ENCODE peak calls at places on chromosomes 6 and 20, in five cellular contexts. F, X, V, E and L are unnamed samples. For H3K4me1, the result is how much of the 10 kb centered on the place peaks cover.

GRCh38 chr6:158662607-158663464 is 13.0 kb downstream of the SYTL3 start:
- DNase-seq in E (no peak), V (peak), X (no peak), F (no peak), L (no peak)

GRCh38 chr20:33176101-33176500 is 8.1 kb downstream of the BPIFA2 start:
- DNase-seq in E (no peak), V (no peak), F (no peak), X (no peak), L (no peak)

GRCh38 chr20:35009665-35010328 is 54.1 kb downstream of the MYH7B start:
- DNase-seq in F (peak), X (no peak), V (no peak), E (peak), L (no peak)

GRCh38 chr6:116210750-116211425 is 43.0 kb downstream of the TSPYL4 start:
- DNase-seq in F (no peak), V (no peak), E (peak), X (no peak), L (no peak)

GRCh38 chr6:162750776-162751175 is 23.0 kb downstream of the PACRG start:
- DNase-seq in V (no peak), F (no peak), E (no peak), X (no peak), L (no peak)

GRCh38 chr20:45044084-45044573 is 56.8 kb downstream of the KCNS1 start:
- DNase-seq in F (peak), E (peak), V (no peak), X (no peak), L (no peak)

GRCh38 chr6:137715589-137716045 is 151.4 kb upstream of the TNFAIP3 start:
- DNase-seq in F (no peak), V (no peak), X (no peak), E (no peak), L (peak)

GRCh38 chr6:51015394-51015793 is 196.7 kb downstream of the TFAP2B start:
- DNase-seq in F (no peak), X (no peak), V (no peak), E (no peak), L (no peak)

GRCh38 chr20:53829706-53830521 is 236.3 kb upstream of the ZNF217 start:
- DNase-seq in V (no peak), E (no peak), F (no peak), X (no peak), L (no peak)

GRCh38 chr20:20712004-20712473 is 405 bp downstream of the RALGAPA2 start:
- DNase-seq in X (no peak), V (no peak), E (no peak), F (no peak), L (no peak)

GRCh38 chr6:140993515-140993914 is 1139.2 kb upstream of the GJE1 start:
- DNase-seq in V (no peak), X (no peak), E (no peak), F (no peak), L (no peak)

GRCh38 chr6:162379762-162380409 is 347.7 kb downstream of the PRKN start:
- DNase-seq in F (no peak), X (no peak), E (no peak), V (no peak), L (no peak)

GRCh38 chr6:137652961-137653697 is 158.9 kb upstream of the OLIG3 start:
- DNase-seq in X (no peak), F (no peak), E (no peak), V (no peak), L (no peak)

GRCh38 chr6:145705561-145705960 is 29.8 kb downstream of the EPM2A start:
- DNase-seq in V (no peak), F (no peak), X (no peak), E (no peak), L (no peak)

GRCh38 chr6:77040566-77041195 is 422.6 kb downstream of the HTR1B start:
- DNase-seq in V (no peak), F (no peak), X (no peak), E (no peak), L (no peak)

GRCh38 chr20:17525650-17526049 is 5.5 kb downstream of the BFSP1 start:
- DNase-seq in E (no peak), X (no peak), V (no peak), F (peak), L (no peak)

GRCh38 chr6:391559-392440 is at the start of gene IRF4:
- DNase-seq in E (no peak), X (no peak), V (peak), F (peak), L (peak)

GRCh38 chr6:1418471-1419191 is 29.3 kb downstream of the FOXF2 start:
- DNase-seq in F (no peak), X (no peak), V (no peak), E (no peak), L (no peak)

GRCh38 chr6:13370623-13371022 is 42.3 kb upstream of the TBC1D7 start:
- DNase-seq in F (no peak), V (no peak), E (no peak), X (no peak), L (no peak)

GRCh38 chr6:117395164-117395563 is 30.6 kb downstream of the ROS1 start:
- DNase-seq in X (no peak), F (no peak), V (no peak), E (no peak), L (no peak)

GRCh38 chr6:313917-314316 is 21.6 kb downstream of the DUSP22 start:
- DNase-seq in E (no peak), V (no peak), X (peak), F (no peak), L (no peak)

GRCh38 chr20:845226-845868 is 11.8 kb downstream of the FAM110A start:
- DNase-seq in X (peak), E (no peak), V (peak), F (no peak), L (peak)

GRCh38 chr6:53048431-53049195 is 16.6 kb upstream of the FBXO9 start:
- DNase-seq in V (no peak), X (no peak), F (no peak), E (no peak), L (no peak)

GRCh38 chr6:165059032-165059431 is 250.4 kb downstream of the C6orf118 start:
- DNase-seq in F (no peak), E (no peak), V (no peak), X (no peak), L (no peak)

GRCh38 chr6:9131616-9132015 is 696.3 kb upstream of the SLC35B3 start:
- DNase-seq in F (no peak), V (no peak), E (peak), X (peak), L (no peak)

GRCh38 chr20:38745757-38746156 is 2.5 kb upstream of the ACTR5 start:
- DNase-seq in X (no peak), F (no peak), V (no peak), E (no peak), L (no peak)

GRCh38 chr6:2149370-2150006 is 95.9 kb downstream of the GMDS start:
- DNase-seq in E (no peak), F (no peak), V (no peak), X (no peak), L (no peak)

GRCh38 chr6:29590218-29590808 is 5.4 kb downstream of the OR2H2 start:
- DNase-seq in E (no peak), X (no peak), V (no peak), F (no peak), L (no peak)

GRCh38 chr6:35754452-35755321 is 17.9 kb downstream of the ARMC12 start:
- DNase-seq in X (no peak), E (no peak), V (no peak), F (no peak), L (no peak)

GRCh38 chr6:107956586-107957164 is 1.3 kb downstream of the SEC63 start:
- DNase-seq in X (no peak), F (no peak), V (no peak), E (no peak), L (no peak)

GRCh38 chr6:36324191-36324590 is 12.5 kb downstream of the BNIP5 start:
- DNase-seq in V (no peak), F (no peak), X (no peak), E (no peak), L (no peak)

GRCh38 chr20:9359561-9360308 is 154.7 kb upstream of the LAMP5 start:
- DNase-seq in V (peak), E (peak), X (no peak), F (peak), L (no peak)

GRCh38 chr20:59042796-59043621 is 423 bp upstream of the PRELID3B start:
- DNase-seq in V (peak), X (peak), F (peak), E (peak), L (peak)

GRCh38 chr6:24743265-24743943 is 24.4 kb upstream of the C6orf62 start:
- DNase-seq in X (no peak), E (peak), F (no peak), V (no peak), L (no peak)

GRCh38 chr20:57033994-57034393 is 232.4 kb downstream of the BMP7 start:
- DNase-seq in V (no peak), E (no peak), F (no peak), X (no peak), L (no peak)
- H3K4me1 ChIP-seq in V (under half), E (under half), F (under half), X (under half), L (under half)

DNA sequence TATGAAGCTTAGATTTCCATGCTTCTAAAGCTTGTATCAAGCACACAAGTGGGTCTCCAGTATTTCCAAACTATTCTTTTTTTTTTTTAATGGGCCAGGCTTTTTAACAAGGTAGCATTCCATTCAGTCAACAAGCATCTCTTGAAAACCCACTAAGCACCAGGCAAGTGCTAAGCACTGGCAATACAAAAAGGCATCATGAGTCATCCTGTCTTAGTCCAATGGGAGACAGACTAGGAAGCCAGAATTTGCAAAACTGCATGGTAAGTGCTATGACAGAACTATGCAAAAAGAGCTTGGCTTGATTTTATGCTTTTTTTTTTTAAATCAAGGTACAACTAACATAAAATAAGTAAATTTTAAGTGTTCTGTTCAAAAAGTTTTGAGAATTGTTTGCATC is 109.3 kb upstream of the DST start:
- DNase-seq in F (no peak), X (no peak), V (no peak), E (no peak), L (no peak)
- TF ChIP-seq CTCF in F (no peak), X (no peak), V (no peak), E (no peak), L (no peak)

GRCh38 chr6:157045831-157046454 is 268.8 kb downstream of the ARID1B start:
- DNase-seq in F (no peak), X (no peak), E (no peak), V (no peak), L (no peak)
- H3K4me1 ChIP-seq in F (under half), X (under half), E (under half), V (under half), L (under half)

GRCh38 chr20:51712501-51713212 is 55.5 kb downstream of the ATP9A start:
- DNase-seq in F (peak), E (peak), X (no peak), V (peak), L (no peak)
- TF ChIP-seq CTCF in F (peak), E (peak), X (no peak), V (no peak), L (no peak)

GRCh38 chr6:33318426-33319073 is 1.0 kb upstream of the ZBTB22 start:
- DNase-seq in F (no peak), V (no peak), E (peak), X (no peak), L (no peak)

GRCh38 chr6:33319939-33320314 is 2.4 kb upstream of the ZBTB22 start:
- DNase-seq in E (no peak), F (no peak), X (no peak), V (no peak), L (no peak)

GRCh38 chr6:33323623-33323948 is 6.0 kb upstream of the ZBTB22 start:
- DNase-seq in E (no peak), X (no peak), F (peak), V (no peak), L (no peak)

GRCh38 chr6:33320315-33321181 is 3.0 kb upstream of the ZBTB22 start:
- DNase-seq in X (no peak), F (peak), E (peak), V (no peak), L (no peak)

DNA sequence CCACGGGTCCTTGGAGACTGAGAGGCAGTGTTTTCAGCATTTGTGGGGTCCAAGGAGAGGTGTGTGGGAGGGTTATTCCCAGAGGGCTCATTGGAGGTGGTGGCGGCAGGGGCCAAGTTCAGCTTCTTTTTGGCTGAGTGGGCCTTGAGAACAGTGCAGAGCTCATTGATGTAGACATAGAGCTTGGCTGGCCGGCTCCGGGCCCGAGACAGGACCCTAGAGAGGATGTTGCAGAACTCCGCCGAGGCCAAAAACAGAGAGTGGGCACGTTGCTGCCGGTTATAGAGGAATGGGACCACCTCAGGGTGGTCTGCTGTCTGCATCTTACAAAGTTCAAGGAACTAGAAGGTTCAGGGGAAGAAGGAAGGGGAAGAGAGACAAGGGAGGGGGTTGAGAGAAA is 3.7 kb upstream of the ZBTB22 start:
- DNase-seq in V (no peak), F (no peak), E (no peak), X (no peak), L (no peak)
- H3K4me1 ChIP-seq in V (half or more), F (under half), E (half or more), X (half or more), L (half or more)

GRCh38 chr6:90434096-90434495 is 137.5 kb upstream of the BACH2 start:
- DNase-seq in F (peak), X (no peak), V (no peak), E (no peak), L (no peak)
- TF ChIP-seq CTCF in F (peak), X (no peak), V (no peak), E (no peak), L (no peak)

GRCh38 chr20:46683620-46683938 is 5.7 kb downstream of the TP53RK start:
- DNase-seq in E (no peak), F (no peak), X (no peak), V (no peak), L (no peak)
- H3K4me1 ChIP-seq in E (under half), F (under half), X (under half), V (under half), L (under half)

DNA sequence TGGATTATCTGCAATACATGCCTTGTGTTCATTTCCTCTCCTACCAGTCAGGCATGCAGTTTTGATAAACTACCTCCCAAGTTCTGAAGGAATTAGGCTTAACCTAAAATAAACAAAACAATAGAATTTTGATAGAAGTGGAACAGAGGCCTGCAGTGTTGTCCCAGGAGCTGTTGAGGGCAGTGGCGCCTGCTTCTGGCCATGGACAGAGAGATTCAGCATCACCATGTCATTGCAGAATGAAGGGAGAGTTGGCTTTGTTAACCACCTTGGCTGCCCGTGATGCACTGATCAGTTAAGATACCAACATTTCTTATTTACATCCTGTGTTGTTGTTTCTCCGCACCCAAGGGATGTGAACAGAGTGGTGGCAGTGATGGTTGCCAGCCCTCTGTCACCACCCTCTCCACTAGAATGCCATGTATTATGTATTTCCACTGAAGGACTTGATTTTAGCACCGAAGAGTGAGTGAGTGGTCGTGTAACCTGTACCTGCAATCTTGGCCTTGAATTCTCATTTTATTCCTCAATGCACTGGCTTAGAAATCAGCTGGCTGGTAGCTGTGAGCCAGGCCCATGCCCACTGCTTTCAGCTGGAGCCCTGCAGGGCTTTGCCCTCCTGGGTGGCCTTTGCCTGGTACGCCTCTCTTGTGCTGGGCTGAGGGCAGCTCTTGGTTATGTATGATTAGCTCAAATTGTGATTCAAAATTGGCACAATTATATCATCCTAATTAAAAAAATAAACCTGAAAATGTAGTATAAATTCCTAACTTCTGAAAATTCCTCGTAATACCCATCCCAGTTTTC is 56.5 kb downstream of the SHLD1 start:
- DNase-seq in X (no peak), V (no peak), E (no peak), F (no peak), L (no peak)
- TF ChIP-seq CTCF in X (no peak), V (no peak), E (no peak), F (peak), L (no peak)